ENCODE peak calls at places on chromosome 19, in six cellular contexts. G is NCI-H2081; Z is SHP77; M is AG08396; A is activated T-helper 9 cell treated with anti-CD3 and anti-CD28 coated beads, Interleukin-2, amount 50 U/mL, for 16 hours; X is gastrocnemius medialis. H is an unnamed sample.

GRCh38 chr19:2255112-2255845 is 938 bp downstream of the JSRP1 start:
- DNase-seq in M (no peak), X (peak; percentile 73), G (no peak), A (no peak), Z (no peak), H (no peak)

GRCh38 chr19:6887326-6887725 is at the start of gene ADGRE1:
- DNase-seq in M (no peak), A (no peak), G (no peak), X (no peak), Z (no peak), H (no peak)

GRCh38 chr19:30093966-30094770 is 152.1 kb downstream of the URI1 start:
- DNase-seq in X (no peak), M (no peak), Z (no peak), G (no peak), A (no peak), H (no peak)

GRCh38 chr19:27772059-27772458 is 1440.9 kb downstream of the UQCRFS1 start:
- DNase-seq in M (no peak), G (no peak), Z (no peak), X (no peak), A (no peak), H (no peak)

GRCh38 chr19:10510301-10510802 is 6.9 kb downstream of the S1PR5 start:
- DNase-seq in A (peak; percentile 32), Z (no peak), M (peak; percentile 53), X (no peak), G (no peak), H (peak; percentile 39)

GRCh38 chr19:40623403-40624239 is 22.5 kb downstream of the LTBP4 start:
- DNase-seq in A (no peak), G (peak; percentile 73), X (no peak), Z (peak; percentile 20), M (no peak), H (no peak)

GRCh38 chr19:40640744-40641143 is 39.6 kb downstream of the LTBP4 start:
- DNase-seq in X (no peak), G (no peak), M (no peak), A (no peak), Z (no peak), H (no peak)

GRCh38 chr19:51803529-51803928 is 8.6 kb downstream of the FPR3 start:
- DNase-seq in M (no peak), X (no peak), Z (no peak), A (no peak), G (no peak), H (no peak)

GRCh38 chr19:10835089-10835753 is 791 bp downstream of the TMED1 start:
- DNase-seq in Z (no peak), M (no peak), G (no peak), X (peak; percentile 59), A (no peak), H (no peak)

GRCh38 chr19:41373993-41374392 is 2.3 kb upstream of the TMEM91 start:
- DNase-seq in G (peak; percentile 86), Z (peak; percentile 81), A (no peak), M (peak; percentile 77), X (no peak), H (no peak)

GRCh38 chr19:1468274-1469199 is 10.5 kb downstream of the C19orf25 start:
- DNase-seq in X (no peak), Z (no peak), G (no peak), A (no peak), M (peak; percentile 71), H (no peak)

GRCh38 chr19:49113762-49114629 is at the start of gene LIN7B:
- DNase-seq in A (peak; percentile 65), Z (peak; percentile 73), G (peak; percentile 37), M (peak; percentile 95), X (no peak), H (peak; percentile 64)

GRCh38 chr19:50290011-50290410 is 39.2 kb downstream of the KCNC3 start:
- DNase-seq in A (no peak), X (no peak), G (no peak), Z (no peak), M (no peak), H (no peak)

GRCh38 chr19:10270616-10271394 is at the start of gene ICAM1:
- DNase-seq in A (peak; percentile 66), X (peak; percentile 50), Z (peak; percentile 61), G (no peak), M (peak; percentile 37), H (peak; percentile 62)

GRCh38 chr19:13428352-13428751 is 77.9 kb downstream of the CACNA1A start:
- DNase-seq in M (peak; percentile 9), Z (no peak), A (no peak), G (peak; percentile 8), X (no peak), H (no peak)

GRCh38 chr19:4007836-4008539 is 452 bp downstream of the PIAS4 start:
- DNase-seq in M (no peak), Z (no peak), X (no peak), G (no peak), A (no peak), H (no peak)

GRCh38 chr19:47671499-47671898 is 41.7 kb upstream of the EHD2 start:
- DNase-seq in A (no peak), X (no peak), Z (no peak), G (no peak), M (no peak), H (no peak)

GRCh38 chr19:1183543-1184172 is 9.6 kb upstream of the SBNO2 start:
- DNase-seq in G (no peak), X (no peak), M (no peak), A (no peak), Z (no peak), H (no peak)

H was measured in activated T-cell treated with anti-CD3 and anti-CD28 coated beads for 24 hours.